ENCODE peak calls at places on chromosomes 2 and 18, in eight cellular contexts. B, P, Q, M, U, I, G and S are unnamed samples.

GRCh38 chr2:162058973-162059668 is 14.9 kb downstream of the DPP4 start:
- DNase-seq in G (no peak), M (no peak), P (no peak), I (peak; percentile 55), Q (no peak), U (no peak), B (no peak), S (no peak)

GRCh38 chr2:230268606-230269222 is 43.2 kb downstream of the SP140 start:
- DNase-seq in U (no peak), Q (no peak), G (no peak), M (no peak), I (no peak), P (no peak), B (no peak), S (no peak)

GRCh38 chr18:60446821-60447220 is 74.2 kb upstream of the MC4R start:
- DNase-seq in G (no peak), P (no peak), B (no peak), Q (no peak), I (no peak), U (peak; percentile 64), M (no peak), S (no peak)

GRCh38 chr2:70498054-70498453 is 55.6 kb downstream of the TGFA start:
- DNase-seq in U (no peak), I (peak; percentile 47), B (no peak), P (no peak), G (no peak), M (peak; percentile 28), Q (no peak), S (peak; percentile 42)

GRCh38 chr2:107215764-107216398 is 329.9 kb upstream of the ST6GAL2 start:
- DNase-seq in Q (no peak), U (no peak), P (no peak), I (no peak), G (no peak), M (no peak), B (no peak), S (no peak)

GRCh38 chr2:740446-741293 is 63.5 kb upstream of the TMEM18 start:
- DNase-seq in M (peak; percentile 91), U (peak; percentile 83), Q (peak; percentile 95), G (no peak), I (peak; percentile 95), P (peak; percentile 74), B (peak; percentile 99), S (peak; percentile 94)

GRCh38 chr2:206045251-206045650 is 40.7 kb downstream of the INO80D start:
- DNase-seq in U (peak; percentile 6), B (no peak), Q (no peak), I (no peak), M (no peak), P (peak; percentile 5), G (no peak), S (no peak)

GRCh38 chr18:35983818-35984217 is 11.3 kb downstream of the RMP24 start:
- DNase-seq in U (peak; percentile 83), G (no peak), I (peak; percentile 41), M (no peak), Q (no peak), P (peak; percentile 77), B (no peak), S (no peak)

GRCh38 chr2:109284816-109285215 is 155.8 kb downstream of the SH3RF3 start:
- DNase-seq in M (no peak), P (no peak), U (peak; percentile 82), B (no peak), G (no peak), I (no peak), Q (peak; percentile 32), S (no peak)

GRCh38 chr2:233349005-233349998 is 5.0 kb upstream of the DGKD start:
- DNase-seq in Q (no peak), M (no peak), P (no peak), I (no peak), B (no peak), G (no peak), U (peak; percentile 15), S (peak; percentile 56)

GRCh38 chr2:54586062-54586982 is 130.2 kb downstream of the SPTBN1 start:
- DNase-seq in M (no peak), Q (no peak), G (peak; percentile 41), I (no peak), P (no peak), B (no peak), U (no peak), S (no peak)

GRCh38 chr2:241852981-241853631 is 5.6 kb downstream of the PDCD1 start:
- DNase-seq in M (no peak), Q (no peak), I (no peak), U (no peak), G (no peak), P (no peak), B (no peak), S (no peak)

GRCh38 chr2:219441451-219442205 is 7.0 kb downstream of the SPEG start:
- DNase-seq in I (peak; percentile 44), P (no peak), M (no peak), Q (no peak), B (peak; percentile 76), G (peak; percentile 56), U (peak; percentile 68), S (peak; percentile 72)

GRCh38 chr2:209663149-209663548 is 108.5 kb upstream of the UNC80 start:
- DNase-seq in U (no peak), G (no peak), B (no peak), I (peak; percentile 60), Q (no peak), M (no peak), P (no peak), S (no peak)

GRCh38 chr2:170713280-170714155 is 1.6 kb upstream of the SP5 start:
- DNase-seq in U (no peak), P (no peak), Q (no peak), G (no peak), M (no peak), B (no peak), I (no peak), S (no peak)

GRCh38 chr2:199261221-199261620 is 196.5 kb downstream of the SATB2 start:
- DNase-seq in G (no peak), B (no peak), U (peak; percentile 86), P (peak; percentile 50), I (no peak), Q (peak; percentile 95), M (peak; percentile 6), S (no peak)

GRCh38 chr2:199261936-199262335 is 195.8 kb downstream of the SATB2 start:
- DNase-seq in P (no peak), I (no peak), M (no peak), G (no peak), Q (peak; percentile 13), B (peak; percentile 11), U (no peak), S (no peak)

GRCh38 chr2:199259671-199260070 is 198.1 kb downstream of the SATB2 start:
- DNase-seq in Q (no peak), P (no peak), U (no peak), I (no peak), M (no peak), G (no peak), B (no peak), S (no peak)

DNA sequence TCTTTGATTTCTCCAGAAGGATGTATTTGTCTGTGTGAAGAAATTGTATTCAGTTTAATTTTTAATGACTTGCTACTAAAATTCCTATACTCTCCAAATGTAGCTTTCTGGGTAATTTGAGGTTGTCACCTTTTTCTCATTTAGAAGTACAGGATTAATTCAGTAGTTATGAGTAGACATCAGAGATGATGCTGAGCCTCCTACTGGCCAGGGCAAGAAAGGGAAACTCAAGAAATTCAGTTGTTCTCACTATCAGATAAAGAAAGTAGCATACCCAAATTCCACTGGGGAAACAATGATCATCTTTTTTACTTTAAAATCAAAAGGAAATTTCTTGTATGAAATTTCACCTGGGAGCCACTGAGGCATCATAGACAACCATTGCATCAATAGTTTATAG is 199.4 kb downstream of the SATB2 start:
- DNase-seq in I (no peak), U (peak; percentile 18), G (no peak), Q (no peak), B (no peak), M (no peak), P (no peak), S (no peak)
- TF ChIP-seq CTCF in I (peak; percentile 22), U (peak; percentile 57), G (no peak), Q (peak; percentile 59), B (peak; percentile 20), M (peak; percentile 35), P (peak; percentile 36), S (peak; percentile 5)

DNA sequence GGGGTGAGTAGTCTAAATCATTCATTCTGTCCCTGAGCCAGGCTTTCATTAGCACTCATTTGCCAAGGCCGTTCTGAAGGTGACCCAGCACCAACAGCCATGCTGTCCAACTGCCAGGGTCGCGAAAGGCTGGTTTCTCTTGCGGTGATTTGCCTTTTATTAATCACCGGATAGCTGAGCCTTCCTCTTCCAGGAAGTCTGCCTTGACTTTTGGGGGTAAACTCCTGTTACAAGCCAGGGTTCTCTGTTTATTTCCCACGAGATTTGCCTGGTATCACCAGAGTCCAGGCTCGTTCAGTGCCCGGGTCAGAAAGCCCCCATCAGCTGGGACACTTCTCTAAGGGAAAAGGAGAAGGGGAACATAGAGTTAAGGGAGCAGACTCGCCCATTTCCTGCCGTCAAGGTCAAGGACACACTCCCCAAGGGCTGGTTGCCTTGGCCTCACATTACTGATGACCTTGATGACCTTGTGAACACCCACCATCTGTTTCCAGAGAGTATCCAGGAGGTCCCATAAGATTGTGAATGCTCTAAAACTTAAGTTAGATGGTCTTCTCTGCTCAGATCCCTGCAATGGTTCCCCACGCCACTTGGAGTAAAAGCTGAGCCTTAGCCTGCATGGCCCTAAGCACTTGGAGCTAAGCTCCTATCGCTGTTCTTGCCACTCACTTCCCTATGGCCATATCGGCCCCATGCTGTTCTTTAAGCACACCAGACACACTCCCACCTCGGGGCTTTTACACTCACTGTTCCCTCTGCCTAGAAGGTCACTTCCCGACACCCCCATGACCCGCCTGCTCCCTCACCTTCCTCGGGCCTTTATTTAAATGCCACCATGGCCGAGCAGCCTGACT is 118.0 kb upstream of the STPG4 start:
- DNase-seq in M (no peak), Q (no peak), P (no peak), G (no peak), I (no peak), U (no peak), B (peak; percentile 50), S (no peak)
- H3K4me3 ChIP-seq in M (peak overlapping the region; percentile 53), Q (no peak overlapping the region), P (no peak overlapping the region), G (no peak overlapping the region), I (no peak overlapping the region), U (peak overlapping the region; percentile 45), B (no peak overlapping the region), S (no peak overlapping the region)

GRCh38 chr2:48530033-48530804 is at the start of gene STON1:
- DNase-seq in B (peak; percentile 72), U (peak; percentile 47), G (no peak), P (no peak), I (peak; percentile 24), M (no peak), Q (no peak), S (peak; percentile 42)
- TF ChIP-seq CTCF in B (peak; percentile 14), U (no peak), G (no peak), P (peak; percentile 14), I (no peak), M (no peak), Q (peak; percentile 19), S (no peak)

DNA sequence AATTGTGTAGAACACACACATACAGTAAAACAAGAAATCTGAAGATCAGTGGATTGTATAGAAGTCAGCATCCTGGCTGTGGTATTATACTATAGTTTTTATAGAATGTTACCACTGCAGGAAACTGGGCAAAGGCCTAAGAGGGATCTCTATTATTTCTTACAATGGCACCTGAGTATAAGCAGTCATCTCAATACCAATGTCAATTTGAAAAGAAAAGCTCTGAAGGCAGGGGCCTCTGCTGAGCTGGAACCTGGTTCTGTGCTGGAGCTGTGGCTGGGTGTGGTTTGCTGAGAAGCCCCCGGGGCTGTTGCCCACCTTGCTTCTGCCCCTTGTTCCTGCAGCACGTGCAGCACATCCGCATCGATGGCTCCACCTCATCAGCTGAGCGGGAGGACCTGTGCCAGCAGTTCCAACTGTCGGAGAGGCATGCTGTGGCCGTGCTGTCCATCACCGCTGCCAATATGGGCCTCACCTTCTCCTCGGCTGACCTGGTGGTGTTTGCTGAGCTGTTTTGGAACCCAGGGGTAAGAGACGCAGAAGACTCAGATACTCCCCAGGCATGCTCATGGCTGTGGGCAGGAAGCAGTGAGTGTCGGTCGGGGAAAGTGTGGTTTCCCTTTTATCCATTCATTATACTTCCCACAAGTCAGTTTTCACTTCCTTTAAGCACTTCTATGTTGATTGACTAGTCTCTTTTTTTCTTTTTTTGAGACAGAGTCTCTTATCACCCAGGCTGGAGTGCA is 23.5 kb upstream of the RPL37A start:
- DNase-seq in P (no peak), M (no peak), I (no peak), G (no peak), B (no peak), U (no peak), Q (no peak), S (no peak)
- H3K4me3 ChIP-seq in P (no peak overlapping the region), M (no peak overlapping the region), I (no peak overlapping the region), G (no peak overlapping the region), B (no peak overlapping the region), U (no peak overlapping the region), Q (no peak overlapping the region), S (no peak overlapping the region)